ENCODE peak calls at places on chromosome X, in four cellular contexts. T is HepG2, K is K562, C is GM12878. X is an unnamed sample.

GRCh38 chrX:7155163-7155562 is 7.2 kb upstream of the PUDP start:
- DNase-seq in T (no peak), K (no peak), C (no peak), X (no peak)

GRCh38 chrX:110847334-110847733 is 51.7 kb upstream of the CHRDL1 start:
- DNase-seq in T (peak), K (peak), C (peak), X (peak)

GRCh38 chrX:103373581-103373980 is 2.8 kb upstream of the BEX3 start:
- DNase-seq in T (no peak), K (no peak), C (no peak), X (no peak)

GRCh38 chrX:22629105-22629725 is 356.5 kb downstream of the CBLL2 start:
- DNase-seq in T (no peak), K (no peak), C (no peak), X (no peak)

GRCh38 chrX:129980043-129980442 is 2.4 kb upstream of the BCORL1 start:
- DNase-seq in T (no peak), K (no peak), C (no peak), X (no peak)

GRCh38 chrX:111164728-111165127 is 68.7 kb downstream of the PAK3 start:
- DNase-seq in T (no peak), K (peak), C (no peak), X (peak)

GRCh38 chrX:56812515-56813105 is 83.6 kb downstream of the NBDY start:
- DNase-seq in T (no peak), K (no peak), C (peak), X (no peak)

GRCh38 chrX:77426811-77427210 is 20.4 kb upstream of the FGF16 start:
- DNase-seq in T (no peak), K (no peak), C (no peak), X (no peak)

GRCh38 chrX:45035071-45035470 is 162.1 kb downstream of the KDM6A start:
- DNase-seq in T (no peak), K (no peak), C (no peak), X (no peak)

GRCh38 chrX:130778773-130779172 is 124.2 kb downstream of the ENOX2 start:
- DNase-seq in T (no peak), K (no peak), C (no peak), X (no peak)

GRCh38 chrX:97039363-97040029 is 155.8 kb downstream of the RPA4 start:
- DNase-seq in T (no peak), K (no peak), C (peak), X (no peak)

GRCh38 chrX:31070057-31070468 is 1.8 kb downstream of the FTHL17 start:
- DNase-seq in T (no peak), K (no peak), C (peak), X (no peak)
- TF ChIP-seq TARDBP in T (no peak), K (no peak), C (no peak), X (no peak)

GRCh38 chrX:50093627-50094026 is 107.2 kb downstream of the AKAP4 start:
- DNase-seq in T (peak), K (no peak), C (no peak), X (no peak)
- TF ChIP-seq FOXM1 in T (no peak), K (no peak), C (no peak), X (no peak)

DNA sequence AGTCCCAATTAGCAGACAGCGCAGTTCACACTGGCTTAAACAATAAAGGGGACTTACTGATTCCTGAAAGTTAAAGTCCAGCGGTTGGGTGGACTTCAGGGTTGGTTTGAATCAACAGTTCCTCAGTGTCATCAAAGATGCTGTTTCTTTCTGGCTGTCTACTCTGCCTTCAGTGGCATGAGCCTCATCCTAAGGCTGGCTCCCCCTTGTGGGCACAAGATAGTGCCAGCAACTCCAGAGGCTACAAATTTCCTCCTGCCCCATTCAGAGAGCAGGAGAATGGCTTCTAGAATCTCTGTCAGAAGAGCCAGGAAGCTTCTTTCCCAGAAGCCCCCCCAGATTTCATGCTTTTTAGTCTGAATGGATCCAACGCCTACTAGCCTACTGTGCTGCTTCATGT is 82.4 kb upstream of the MTM1 start:
- DNase-seq in T (peak), K (peak), C (no peak), X (peak)
- TF ChIP-seq TARDBP in T (no peak), K (no peak), C (no peak), X (no peak)

DNA sequence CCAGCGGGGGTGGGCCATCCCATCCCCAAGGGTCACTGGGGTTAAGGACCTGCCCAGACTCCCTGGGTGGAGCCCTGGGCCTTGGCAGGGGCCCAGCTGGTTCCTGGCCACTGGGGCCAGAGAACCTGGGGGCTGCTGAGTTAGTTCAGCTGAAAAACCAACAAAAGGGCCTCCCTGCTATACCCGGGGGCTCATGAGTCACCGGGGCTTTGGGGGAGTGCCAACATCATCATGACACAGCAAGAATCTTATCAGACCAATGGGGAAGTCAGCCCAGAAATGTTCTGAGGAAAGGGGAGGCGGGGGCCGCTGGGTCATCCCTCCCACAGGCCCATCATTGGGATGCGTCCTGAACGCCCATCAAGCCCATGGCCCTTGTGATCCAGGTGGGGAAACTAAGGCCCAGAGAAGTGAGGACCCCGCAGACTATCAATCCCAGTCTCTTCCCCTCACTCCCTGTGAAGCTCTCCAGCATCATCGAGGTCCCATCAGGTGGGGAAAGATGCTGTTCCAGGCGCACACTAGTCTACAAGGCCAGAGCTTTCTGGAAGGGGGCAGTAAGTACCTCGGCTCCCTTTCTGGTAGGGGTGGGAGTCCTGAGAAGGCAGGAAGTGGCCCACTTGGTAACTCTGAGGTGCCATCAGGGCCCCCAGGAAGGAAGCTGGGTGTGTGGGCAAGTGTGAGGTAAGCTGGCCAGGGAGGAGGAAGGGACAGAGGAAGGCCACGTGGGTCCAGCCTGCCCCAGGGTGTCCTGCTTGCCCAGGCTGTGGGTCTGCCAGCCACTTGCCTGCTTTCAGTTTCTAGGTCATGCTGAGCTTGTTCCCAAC is 4.5 kb downstream of the G6PD start:
- DNase-seq in T (peak), K (peak), C (no peak), X (no peak)
- TF ChIP-seq FOXM1 in T (no peak), K (no peak), C (no peak), X (no peak)

DNA sequence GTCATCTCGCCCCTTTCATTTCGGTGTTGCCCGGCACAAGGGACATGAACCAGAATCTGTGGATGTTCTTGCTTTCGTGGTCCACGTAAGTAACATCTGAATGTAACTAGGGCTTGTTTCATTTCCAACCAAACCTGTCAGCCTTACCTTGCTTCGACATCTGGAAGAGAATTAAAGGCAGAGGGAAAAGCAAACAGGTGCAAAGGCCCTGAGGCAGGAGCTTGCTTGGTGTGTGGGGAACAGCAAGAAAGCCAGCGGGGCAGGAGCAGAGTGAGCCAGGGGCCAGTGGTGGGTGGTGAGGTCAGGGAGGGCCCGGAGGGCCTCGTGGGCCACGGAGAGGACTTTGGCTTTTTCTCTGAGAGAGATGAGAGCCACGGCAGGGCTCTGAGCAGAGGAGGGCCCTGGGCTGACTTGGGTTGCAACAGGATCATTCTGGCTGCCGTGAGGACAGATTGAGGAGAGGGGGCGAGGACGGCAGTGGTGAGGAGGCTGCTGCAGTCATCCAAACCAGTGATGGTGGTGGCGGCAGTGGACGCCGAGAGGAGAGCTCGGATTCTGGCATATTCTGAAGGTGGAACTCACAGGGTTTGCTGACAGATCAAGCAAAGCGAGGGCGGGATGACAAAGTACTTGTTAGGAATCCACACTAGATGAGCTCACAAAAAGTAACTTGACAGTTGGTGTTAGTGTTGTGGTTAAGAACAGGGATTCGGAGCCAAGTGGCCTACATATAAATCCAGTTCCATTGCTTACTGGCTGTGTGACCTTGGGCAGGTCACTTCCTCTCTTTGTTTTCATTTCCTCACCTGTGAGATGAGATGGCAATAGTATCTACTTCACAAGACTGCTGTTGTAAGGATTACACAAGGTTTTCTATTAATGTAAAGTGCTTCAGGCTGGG is 6.8 kb upstream of the WDR13 start:
- DNase-seq in T (peak), K (no peak), C (no peak), X (no peak)
- TF ChIP-seq TARDBP in T (no peak), K (no peak), C (no peak), X (no peak)

DNA sequence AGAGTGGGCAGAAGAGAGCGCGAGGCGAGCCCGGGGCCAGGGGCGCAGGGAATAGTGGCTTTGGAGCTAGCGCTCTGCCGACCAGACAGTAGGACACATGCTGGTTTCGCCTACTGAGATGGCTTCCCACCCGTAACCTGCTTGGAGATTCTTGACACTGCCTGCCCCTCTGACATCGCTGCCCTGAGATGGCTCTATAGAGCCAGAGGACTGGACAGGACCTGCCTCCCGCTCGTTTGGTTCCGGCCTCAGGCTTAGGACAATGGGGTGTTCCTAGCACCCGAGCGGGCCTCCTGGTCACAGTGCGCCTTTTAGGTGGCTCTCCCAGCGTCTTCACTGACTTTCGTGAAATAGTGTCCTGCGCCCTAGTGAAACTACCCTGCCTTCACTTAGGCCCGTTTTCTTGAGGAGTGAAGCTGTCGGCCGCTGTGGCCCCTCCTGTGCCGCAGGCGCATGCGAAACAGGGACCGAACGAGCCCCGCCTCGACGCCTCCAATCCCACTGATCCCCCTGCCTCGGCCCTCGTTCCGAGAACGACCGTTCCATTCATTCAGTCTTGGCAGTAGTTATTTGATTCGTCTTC is 608 bp downstream of the TAF1 start:
- DNase-seq in T (no peak), K (peak), C (no peak), X (peak)
- TF ChIP-seq FOXM1 in T (no peak), K (no peak), C (no peak), X (no peak)

GRCh38 chrX:152904151-152905080 is 6.5 kb downstream of the ZNF185 start:
- DNase-seq in T (no peak), K (peak), C (no peak), X (peak)
- TF ChIP-seq TARDBP in T (no peak), K (no peak), C (no peak), X (no peak)

GRCh38 chrX:320126-320783 is 1.7 kb upstream of the GTPBP6 start:
- DNase-seq in T (no peak), K (no peak), C (no peak), X (no peak)
- TF ChIP-seq FOXM1 in T (no peak), K (no peak), C (no peak), X (no peak)

GRCh38 chrX:24024819-24025740 is 1.9 kb downstream of the KLHL15 start:
- DNase-seq in T (peak), K (peak), C (peak), X (peak)

GRCh38 chrX:24025741-24026402 is 1.1 kb downstream of the KLHL15 start:
- DNase-seq in T (no peak), K (no peak), C (no peak), X (no peak)

GRCh38 chrX:24027985-24028384 is 999 bp upstream of the KLHL15 start:
- DNase-seq in T (no peak), K (no peak), C (no peak), X (no peak)

GRCh38 chrX:24027086-24027485 is at the start of gene KLHL15:
- DNase-seq in T (no peak), K (no peak), C (no peak), X (no peak)

GRCh38 chrX:24026403-24026801 is 584 bp downstream of the KLHL15 start:
- DNase-seq in T (no peak), K (no peak), C (no peak), X (no peak)
- TF ChIP-seq TARDBP in T (no peak), K (no peak), C (no peak), X (no peak)